ENCODE peak calls at places on chromosomes 16 and 17, in eight cellular contexts. N, M, Y, J, P, U, I and O are unnamed samples.
A peak's percentile ranks its signal among the peaks of the same experiment; 100 is the strongest.

GRCh38 chr17:68417317-68417716 is 40.0 kb downstream of the WIPI1 start:
- DNase-seq in N (no peak), M (no peak), Y (no peak), J (no peak), P (no peak), U (no peak), I (no peak), O (no peak)

GRCh38 chr16:85048921-85049562 is 21.4 kb downstream of the KIAA0513 start:
- DNase-seq in N (no peak), M (no peak), Y (peak; percentile 50), J (no peak), P (no peak), U (no peak), I (no peak), O (no peak)

GRCh38 chr16:69084301-69084700 is 21.2 kb upstream of the HAS3 start:
- DNase-seq in N (no peak), M (no peak), Y (no peak), J (no peak), P (no peak), U (no peak), I (no peak), O (no peak)

GRCh38 chr16:81798311-81799137 is 19.4 kb downstream of the PLCG2 start:
- DNase-seq in N (no peak), M (peak; percentile 96), Y (peak; percentile 61), J (no peak), P (no peak), U (no peak), I (no peak), O (no peak)

GRCh38 chr17:82548681-82549303 is 29.3 kb downstream of the FOXK2 start:
- DNase-seq in N (no peak), M (no peak), Y (peak; percentile 47), J (peak; percentile 71), P (no peak), U (no peak), I (no peak), O (peak; percentile 47)

GRCh38 chr17:7557825-7558543 is 566 bp upstream of the TNFSF13 start:
- DNase-seq in N (peak; percentile 81), M (peak; percentile 33), Y (peak; percentile 93), J (peak; percentile 97), P (no peak), U (no peak), I (no peak), O (peak; percentile 63)

GRCh38 chr17:68603663-68604062 is 2.5 kb upstream of the FAM20A start:
- DNase-seq in N (no peak), M (no peak), Y (no peak), J (no peak), P (peak; percentile 38), U (no peak), I (no peak), O (no peak)

GRCh38 chr17:73936908-73937627 is 266.4 kb upstream of the RPL38 start:
- DNase-seq in N (no peak), M (no peak), Y (no peak), J (no peak), P (peak; percentile 41), U (no peak), I (no peak), O (no peak)

GRCh38 chr16:15835136-15835878 is 21.5 kb downstream of the MYH11 start:
- DNase-seq in N (no peak), M (peak; percentile 27), Y (no peak), J (no peak), P (no peak), U (no peak), I (no peak), O (no peak)

GRCh38 chr16:58459344-58460218 is 40.4 kb upstream of the NDRG4 start:
- DNase-seq in N (peak; percentile 76), M (no peak), Y (no peak), J (no peak), P (no peak), U (no peak), I (no peak), O (peak; percentile 14)

GRCh38 chr16:85204242-85205010 is 92.2 kb upstream of the CIBAR2 start:
- DNase-seq in N (no peak), M (no peak), Y (no peak), J (no peak), P (no peak), U (no peak), I (no peak), O (no peak)

GRCh38 chr16:22192261-22193133 is 13.6 kb upstream of the EEF2K start:
- DNase-seq in N (no peak), M (peak; percentile 35), Y (peak; percentile 90), J (peak; percentile 75), P (no peak), U (peak; percentile 49), I (peak; percentile 63), O (peak; percentile 80)

GRCh38 chr16:57976331-57976796 is 5.4 kb upstream of the CNGB1 start:
- DNase-seq in N (no peak), M (no peak), Y (peak; percentile 13), J (no peak), P (no peak), U (no peak), I (no peak), O (no peak)

GRCh38 chr16:73054131-73054496 is 6.2 kb upstream of the ZFHX3 start:
- DNase-seq in N (no peak), M (no peak), Y (no peak), J (no peak), P (no peak), U (no peak), I (no peak), O (no peak)

GRCh38 chr17:8459109-8459508 is 23.4 kb downstream of the NDEL1 start:
- DNase-seq in N (no peak), M (no peak), Y (no peak), J (no peak), P (no peak), U (no peak), I (no peak), O (no peak)

GRCh38 chr16:88369447-88370008 is 13.2 kb upstream of the ZNF469 start:
- DNase-seq in N (no peak), M (no peak), Y (peak; percentile 35), J (no peak), P (no peak), U (no peak), I (no peak), O (no peak)

GRCh38 chr16:88783391-88784073 is 1.5 kb downstream of the PIEZO1 start:
- DNase-seq in N (no peak), M (peak; percentile 51), Y (peak; percentile 81), J (no peak), P (no peak), U (no peak), I (no peak), O (no peak)

GRCh38 chr17:44887971-44888955 is 11.0 kb downstream of the EFTUD2 start:
- DNase-seq in N (no peak), M (no peak), Y (no peak), J (no peak), P (no peak), U (no peak), I (no peak), O (no peak)

GRCh38 chr16:23320695-23321094 is 18.6 kb downstream of the SCNN1B start:
- DNase-seq in N (no peak), M (no peak), Y (no peak), J (no peak), P (no peak), U (no peak), I (no peak), O (no peak)

GRCh38 chr16:8655184-8655717 is 19.2 kb upstream of the ABAT start:
- DNase-seq in N (peak; percentile 57), M (peak; percentile 56), Y (no peak), J (peak; percentile 48), P (no peak), U (no peak), I (no peak), O (peak; percentile 66)

GRCh38 chr17:47822785-47823184 is 1.2 kb upstream of the OSBPL7 start:
- DNase-seq in N (no peak), M (no peak), Y (no peak), J (no peak), P (no peak), U (no peak), I (no peak), O (no peak)

GRCh38 chr17:17109896-17110295 is 67.6 kb downstream of the MPRIP start:
- DNase-seq in N (no peak), M (no peak), Y (peak; percentile 38), J (peak; percentile 94), P (no peak), U (no peak), I (peak; percentile 31), O (no peak)

GRCh38 chr17:76695059-76695892 is 15.5 kb downstream of the MXRA7 start:
- DNase-seq in N (no peak), M (no peak), Y (no peak), J (no peak), P (no peak), U (no peak), I (no peak), O (no peak)

GRCh38 chr17:72575542-72576233 is 454.9 kb downstream of the SOX9 start:
- DNase-seq in N (no peak), M (no peak), Y (no peak), J (no peak), P (no peak), U (no peak), I (no peak), O (no peak)

GRCh38 chr17:5562172-5562571 is 22.1 kb downstream of the NLRP1 start:
- DNase-seq in N (no peak), M (no peak), Y (no peak), J (no peak), P (no peak), U (no peak), I (no peak), O (no peak)

GRCh38 chr17:19331553-19332245 is 30.8 kb downstream of the B9D1 start:
- DNase-seq in N (no peak), M (no peak), Y (no peak), J (no peak), P (no peak), U (no peak), I (no peak), O (no peak)

GRCh38 chr17:42618442-42619150 is 9.1 kb downstream of the TUBG1 start:
- DNase-seq in N (peak; percentile 50), M (peak; percentile 50), Y (peak; percentile 61), J (peak; percentile 76), P (peak; percentile 68), U (no peak), I (no peak), O (peak; percentile 95)

GRCh38 chr17:68198931-68199836 is 48.7 kb upstream of the AMZ2 start:
- DNase-seq in N (peak; percentile 4), M (no peak), Y (no peak), J (no peak), P (peak; percentile 65), U (no peak), I (no peak), O (no peak)

GRCh38 chr17:31517524-31517923 is 126.0 kb downstream of the RAB11FIP4 start:
- DNase-seq in N (peak; percentile 19), M (no peak), Y (no peak), J (no peak), P (no peak), U (no peak), I (no peak), O (peak; percentile 52)

GRCh38 chr17:60391419-60392041 is 403 bp downstream of the USP32 start:
- DNase-seq in N (no peak), M (no peak), Y (no peak), J (no peak), P (no peak), U (no peak), I (no peak), O (no peak)

GRCh38 chr16:49347476-49347875 is 26.1 kb upstream of the C16orf78 start:
- DNase-seq in N (no peak), M (no peak), Y (no peak), J (no peak), P (no peak), U (no peak), I (no peak), O (no peak)

GRCh38 chr17:75110307-75110937 is 653 bp downstream of the ARMC7 start:
- DNase-seq in N (peak; percentile 56), M (peak; percentile 43), Y (no peak), J (peak; percentile 51), P (no peak), U (no peak), I (no peak), O (no peak)

GRCh38 chr17:2854662-2855061 is 58.4 kb downstream of the RAP1GAP2 start:
- DNase-seq in N (no peak), M (peak; percentile 38), Y (no peak), J (peak; percentile 42), P (peak; percentile 63), U (no peak), I (no peak), O (no peak)

GRCh38 chr16:56999409-57000270 is 10.3 kb downstream of the NLRC5 start:
- DNase-seq in N (no peak), M (no peak), Y (peak; percentile 40), J (no peak), P (no peak), U (no peak), I (no peak), O (no peak)